ENCODE peak calls at places on chromosome 4, in five cellular contexts. A, V, Y, Z and K are unnamed samples.

GRCh38 chr4:89294583-89295244 is 12.9 kb downstream of the GPRIN3 start:
- DNase-seq in V (no peak), Y (no peak), A (no peak), Z (no peak), K (no peak)

GRCh38 chr4:168993724-168994510 is 16.1 kb downstream of the CBR4 start:
- DNase-seq in A (no peak), V (no peak), Z (no peak), Y (peak; percentile 31), K (no peak)

GRCh38 chr4:112144546-112145325 is 518 bp upstream of the FAM241A start:
- DNase-seq in Y (peak; percentile 27), A (no peak), V (no peak), Z (no peak), K (no peak)

GRCh38 chr4:167614866-167615265 is 380.6 kb upstream of the SPOCK3 start:
- DNase-seq in V (no peak), Z (no peak), Y (no peak), A (no peak), K (no peak)

GRCh38 chr4:150244600-150244999 is 166.4 kb downstream of the DCLK2 start:
- DNase-seq in Y (no peak), V (peak; percentile 27), A (no peak), Z (no peak), K (no peak)

GRCh38 chr4:8538703-8539567 is 41.3 kb upstream of the GPR78 start:
- DNase-seq in A (peak; percentile 81), Y (no peak), V (peak; percentile 57), Z (peak; percentile 90), K (peak; percentile 64)

GRCh38 chr4:123479944-123480343 is 83.3 kb downstream of the SPRY1 start:
- DNase-seq in Y (no peak), Z (no peak), V (peak; percentile 3), A (no peak), K (no peak)

GRCh38 chr4:146522862-146523205 is 1.1 kb upstream of the SLC10A7 start:
- DNase-seq in Y (no peak), A (no peak), Z (no peak), V (peak; percentile 2), K (no peak)

GRCh38 chr4:177163532-177163931 is 146.1 kb upstream of the NEIL3 start:
- DNase-seq in V (no peak), Z (no peak), Y (no peak), A (no peak), K (no peak)

GRCh38 chr4:92519727-92520126 is 216.0 kb downstream of the GRID2 start:
- DNase-seq in Z (no peak), V (no peak), A (no peak), Y (no peak), K (no peak)

GRCh38 chr4:92234393-92235176 is 69.2 kb upstream of the GRID2 start:
- DNase-seq in A (peak; percentile 7), V (peak; percentile 56), Y (no peak), Z (no peak), K (no peak)

GRCh38 chr4:2910409-2910808 is 52.8 kb downstream of the NOP14 start:
- DNase-seq in Z (no peak), A (no peak), V (no peak), Y (no peak), K (no peak)

GRCh38 chr4:163448541-163449203 is 24.9 kb downstream of the TKTL2 start:
- DNase-seq in A (no peak), Y (no peak), Z (no peak), V (no peak), K (peak; percentile 21)

GRCh38 chr4:19857405-19857804 is 394.3 kb upstream of the SLIT2 start:
- DNase-seq in V (no peak), Z (no peak), A (no peak), Y (no peak), K (no peak)

GRCh38 chr4:25667931-25668557 is 12.4 kb downstream of the SLC34A2 start:
- DNase-seq in Y (no peak), Z (no peak), V (no peak), A (peak; percentile 15), K (no peak)

GRCh38 chr4:17126306-17126978 is 228.0 kb upstream of the LDB2 start:
- DNase-seq in Z (no peak), V (no peak), Y (no peak), A (no peak), K (no peak)

GRCh38 chr4:992297-993110 is 700 bp downstream of the SLC26A1 start:
- DNase-seq in Z (peak; percentile 94), V (peak; percentile 74), Y (no peak), A (no peak), K (no peak)
- TF ChIP-seq POLR2A in Z (peak; percentile 78), V (no peak), Y (no peak), A (no peak), K (no peak)

GRCh38 chr4:153063490-153063889 is 127.4 kb downstream of the FHDC1 start:
- DNase-seq in V (no peak), Y (no peak), Z (no peak), A (no peak), K (no peak)
- TF ChIP-seq POLR2A in V (no peak), Y (no peak), Z (no peak), A (no peak), K (no peak)

GRCh38 chr4:109576462-109576861 is 16.4 kb downstream of the MCUB start:
- DNase-seq in Y (no peak), Z (no peak), A (no peak), V (no peak), K (no peak)
- TF ChIP-seq POLR2A in Y (no peak), Z (no peak), A (no peak), V (no peak), K (no peak)

GRCh38 chr4:162245051-162245450 is 81.3 kb upstream of the FSTL5 start:
- DNase-seq in V (peak; percentile 1), Z (no peak), A (no peak), Y (no peak), K (no peak)
- TF ChIP-seq POLR2A in V (no peak), Z (no peak), A (no peak), Y (no peak), K (no peak)

GRCh38 chr4:54065282-54066087 is 1.1 kb upstream of the CHIC2 start:
- DNase-seq in Y (no peak), A (no peak), V (no peak), Z (no peak), K (no peak)
- TF ChIP-seq POLR2A in Y (no peak), A (no peak), V (no peak), Z (no peak), K (no peak)

GRCh38 chr4:145181091-145181501 is 707 bp upstream of the OTUD4 start:
- DNase-seq in A (no peak), Z (no peak), V (no peak), Y (no peak), K (no peak)

GRCh38 chr4:145182212-145182611 is 1.8 kb upstream of the OTUD4 start:
- DNase-seq in Z (no peak), V (no peak), A (no peak), Y (no peak), K (no peak)

GRCh38 chr4:145178740-145179139 is 1.6 kb downstream of the OTUD4 start:
- DNase-seq in Y (no peak), V (no peak), Z (no peak), A (no peak), K (no peak)

GRCh38 chr4:145179201-145179860 is 1.1 kb downstream of the OTUD4 start:
- DNase-seq in A (peak; percentile 26), Y (peak; percentile 63), V (peak; percentile 54), Z (peak; percentile 68), K (no peak)

DNA sequence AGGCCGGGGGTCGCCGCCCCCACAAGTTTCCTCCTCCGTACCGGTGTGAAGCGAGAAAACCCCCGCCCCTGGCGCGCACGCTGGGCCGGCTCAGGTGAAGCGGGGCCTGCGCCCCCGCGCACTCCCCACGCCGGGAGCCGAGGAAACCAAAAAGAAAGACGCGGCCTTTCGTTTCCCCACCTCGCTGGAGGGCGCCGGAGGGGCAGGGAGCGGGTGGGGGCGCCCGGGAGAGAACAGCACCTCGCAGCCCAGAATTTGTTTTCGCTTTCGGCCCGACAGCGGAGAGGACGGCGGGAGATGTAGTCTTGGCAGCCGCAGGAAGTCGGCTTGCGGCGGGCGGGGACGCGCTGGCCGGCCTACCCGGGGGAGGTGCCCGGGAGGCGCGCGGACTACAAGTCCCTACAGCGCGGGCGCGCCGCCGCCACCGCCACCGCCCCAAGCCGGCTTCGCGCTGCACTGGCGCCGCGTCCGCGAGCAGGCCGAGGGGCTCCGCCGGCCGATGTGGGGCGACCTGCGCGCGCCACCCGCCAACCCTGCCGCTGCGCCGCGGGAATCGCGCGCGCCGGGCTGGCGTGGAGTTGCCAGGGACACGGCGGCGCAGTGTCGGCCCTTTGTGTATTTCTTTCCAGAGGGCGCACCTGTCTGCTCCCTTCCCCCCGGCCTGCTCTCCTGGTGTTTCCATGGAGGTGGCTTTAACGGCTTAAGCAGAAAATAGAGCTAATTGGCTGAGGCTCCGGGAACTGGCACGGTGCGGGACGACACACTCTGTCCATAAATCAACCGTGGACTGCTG is at the start of gene OTUD4:
- DNase-seq in V (peak; percentile 94), Y (peak; percentile 95), Z (peak; percentile 96), A (peak; percentile 82), K (peak; percentile 72)
- TF ChIP-seq POLR2A in V (peak; percentile 36), Y (peak; percentile 76), Z (peak; percentile 73), A (peak; percentile 59), K (peak; percentile 62)

GRCh38 chr4:184514121-184514988 is 40.0 kb upstream of the IRF2 start:
- DNase-seq in Y (peak; percentile 68), Z (peak; percentile 24), V (peak; percentile 8), A (no peak), K (peak; percentile 60)
- TF ChIP-seq POLR2A in Y (no peak), Z (no peak), V (no peak), A (no peak), K (no peak)

GRCh38 chr4:140253556-140254027 is 99.6 kb upstream of the MAML3 start:
- DNase-seq in Y (no peak), A (no peak), V (no peak), Z (no peak), K (no peak)

GRCh38 chr4:140252144-140252741 is 98.3 kb upstream of the MAML3 start:
- DNase-seq in A (no peak), Z (peak; percentile 47), Y (peak; percentile 47), V (peak; percentile 47), K (no peak)

GRCh38 chr4:140254656-140255299 is 100.8 kb upstream of the MAML3 start:
- DNase-seq in A (no peak), V (no peak), Z (no peak), Y (no peak), K (no peak)

GRCh38 chr4:140251566-140251965 is 97.6 kb upstream of the MAML3 start:
- DNase-seq in Z (no peak), A (no peak), Y (no peak), V (no peak), K (no peak)

GRCh38 chr4:140252742-140253555 is 99.0 kb upstream of the MAML3 start:
- DNase-seq in Y (peak; percentile 82), A (peak; percentile 43), V (peak; percentile 77), Z (peak; percentile 65), K (peak; percentile 35)
- TF ChIP-seq POLR2A in Y (peak; percentile 35), A (no peak), V (no peak), Z (peak; percentile 52), K (no peak)